ENCODE peak calls at places on chromosomes 4 and X, in six cellular contexts. One of them, this sample, is unnamed.

GRCh38 chr4:40525811-40526598 is 103.7 kb downstream of the RBM47 start:
- DNase-seq in activated T-helper 1 cell treated with anti-CD3 and anti-CD28 coated beads, Interleukin-2, amount 50 U/mL, for 16 hours: no peak
- DNase-seq in BJ: peak; percentile 39
- DNase-seq in stimulated activated CD4-positive, alpha-beta T cell treated with anti-CD3 and anti-CD28 coated beads, Interleukin-1b, Interleukin-23, amount 100 ng/mL, for 4 hours: no peak
- DNase-seq in globus pallidus: no peak
- DNase-seq in PC-3: peak; percentile 72
- DNase-seq in this sample: peak; percentile 41

GRCh38 chr4:121034010-121034409 is 38.3 kb downstream of the NDNF start:
- DNase-seq in activated T-helper 1 cell treated with anti-CD3 and anti-CD28 coated beads, Interleukin-2, amount 50 U/mL, for 16 hours: no peak
- DNase-seq in BJ: peak; percentile 9
- DNase-seq in stimulated activated CD4-positive, alpha-beta T cell treated with anti-CD3 and anti-CD28 coated beads, Interleukin-1b, Interleukin-23, amount 100 ng/mL, for 4 hours: no peak
- DNase-seq in globus pallidus: no peak
- DNase-seq in PC-3: no peak
- DNase-seq in this sample: no peak

GRCh38 chrX:9905288-9905687 is 61.9 kb upstream of the CLDN34 start:
- DNase-seq in activated T-helper 1 cell treated with anti-CD3 and anti-CD28 coated beads, Interleukin-2, amount 50 U/mL, for 16 hours: no peak
- DNase-seq in BJ: no peak
- DNase-seq in stimulated activated CD4-positive, alpha-beta T cell treated with anti-CD3 and anti-CD28 coated beads, Interleukin-1b, Interleukin-23, amount 100 ng/mL, for 4 hours: no peak
- DNase-seq in globus pallidus: no peak
- DNase-seq in PC-3: no peak
- DNase-seq in this sample: no peak

GRCh38 chr4:177434667-177435066 is 7.6 kb downstream of the AGA start:
- DNase-seq in activated T-helper 1 cell treated with anti-CD3 and anti-CD28 coated beads, Interleukin-2, amount 50 U/mL, for 16 hours: no peak
- DNase-seq in BJ: no peak
- DNase-seq in stimulated activated CD4-positive, alpha-beta T cell treated with anti-CD3 and anti-CD28 coated beads, Interleukin-1b, Interleukin-23, amount 100 ng/mL, for 4 hours: no peak
- DNase-seq in globus pallidus: no peak
- DNase-seq in PC-3: no peak
- DNase-seq in this sample: no peak

GRCh38 chr4:5357863-5358262 is 306.6 kb downstream of the STK32B start:
- DNase-seq in activated T-helper 1 cell treated with anti-CD3 and anti-CD28 coated beads, Interleukin-2, amount 50 U/mL, for 16 hours: no peak
- DNase-seq in BJ: no peak
- DNase-seq in stimulated activated CD4-positive, alpha-beta T cell treated with anti-CD3 and anti-CD28 coated beads, Interleukin-1b, Interleukin-23, amount 100 ng/mL, for 4 hours: no peak
- DNase-seq in globus pallidus: no peak
- DNase-seq in PC-3: no peak
- DNase-seq in this sample: no peak

GRCh38 chrX:24877854-24878650 is 137.7 kb downstream of the ARX start:
- DNase-seq in activated T-helper 1 cell treated with anti-CD3 and anti-CD28 coated beads, Interleukin-2, amount 50 U/mL, for 16 hours: no peak
- DNase-seq in BJ: no peak
- DNase-seq in stimulated activated CD4-positive, alpha-beta T cell treated with anti-CD3 and anti-CD28 coated beads, Interleukin-1b, Interleukin-23, amount 100 ng/mL, for 4 hours: no peak
- DNase-seq in globus pallidus: no peak
- DNase-seq in PC-3: peak; percentile 47
- DNase-seq in this sample: no peak

GRCh38 chrX:53073115-53073581 is 9.0 kb upstream of the TSPYL2 start:
- DNase-seq in activated T-helper 1 cell treated with anti-CD3 and anti-CD28 coated beads, Interleukin-2, amount 50 U/mL, for 16 hours: no peak
- DNase-seq in BJ: no peak
- DNase-seq in stimulated activated CD4-positive, alpha-beta T cell treated with anti-CD3 and anti-CD28 coated beads, Interleukin-1b, Interleukin-23, amount 100 ng/mL, for 4 hours: no peak
- DNase-seq in globus pallidus: no peak
- DNase-seq in PC-3: no peak
- DNase-seq in this sample: no peak

GRCh38 chrX:99095965-99096364 is 1314.1 kb downstream of the PCDH19 start:
- DNase-seq in activated T-helper 1 cell treated with anti-CD3 and anti-CD28 coated beads, Interleukin-2, amount 50 U/mL, for 16 hours: no peak
- DNase-seq in BJ: no peak
- DNase-seq in stimulated activated CD4-positive, alpha-beta T cell treated with anti-CD3 and anti-CD28 coated beads, Interleukin-1b, Interleukin-23, amount 100 ng/mL, for 4 hours: no peak
- DNase-seq in globus pallidus: no peak
- DNase-seq in PC-3: no peak
- DNase-seq in this sample: no peak

GRCh38 chr4:188006285-188006848 is 10.8 kb downstream of the ZFP42 start:
- DNase-seq in activated T-helper 1 cell treated with anti-CD3 and anti-CD28 coated beads, Interleukin-2, amount 50 U/mL, for 16 hours: no peak
- DNase-seq in BJ: no peak
- DNase-seq in stimulated activated CD4-positive, alpha-beta T cell treated with anti-CD3 and anti-CD28 coated beads, Interleukin-1b, Interleukin-23, amount 100 ng/mL, for 4 hours: no peak
- DNase-seq in globus pallidus: no peak
- DNase-seq in PC-3: no peak
- DNase-seq in this sample: no peak

GRCh38 chr4:66568431-66568830 is 898.1 kb upstream of the EPHA5 start:
- DNase-seq in activated T-helper 1 cell treated with anti-CD3 and anti-CD28 coated beads, Interleukin-2, amount 50 U/mL, for 16 hours: no peak
- DNase-seq in BJ: no peak
- DNase-seq in stimulated activated CD4-positive, alpha-beta T cell treated with anti-CD3 and anti-CD28 coated beads, Interleukin-1b, Interleukin-23, amount 100 ng/mL, for 4 hours: no peak
- DNase-seq in globus pallidus: no peak
- DNase-seq in PC-3: no peak
- DNase-seq in this sample: no peak

GRCh38 chr4:38983756-38984647 is 48.2 kb downstream of the TMEM156 start:
- DNase-seq in activated T-helper 1 cell treated with anti-CD3 and anti-CD28 coated beads, Interleukin-2, amount 50 U/mL, for 16 hours: no peak
- DNase-seq in BJ: no peak
- DNase-seq in stimulated activated CD4-positive, alpha-beta T cell treated with anti-CD3 and anti-CD28 coated beads, Interleukin-1b, Interleukin-23, amount 100 ng/mL, for 4 hours: no peak
- DNase-seq in globus pallidus: peak; percentile 9
- DNase-seq in PC-3: no peak
- DNase-seq in this sample: no peak

GRCh38 chr4:69727412-69727811 is 33.0 kb downstream of the SULT1B1 start:
- DNase-seq in activated T-helper 1 cell treated with anti-CD3 and anti-CD28 coated beads, Interleukin-2, amount 50 U/mL, for 16 hours: no peak
- DNase-seq in BJ: no peak
- DNase-seq in stimulated activated CD4-positive, alpha-beta T cell treated with anti-CD3 and anti-CD28 coated beads, Interleukin-1b, Interleukin-23, amount 100 ng/mL, for 4 hours: no peak
- DNase-seq in globus pallidus: no peak
- DNase-seq in PC-3: no peak
- DNase-seq in this sample: no peak